ENCODE peak calls at places on chromosomes 4 and X, in four cellular contexts. X, J, L and D are unnamed samples.

GRCh38 chrX:136291824-136292223 is 8.9 kb upstream of the ADGRG4 start:
- DNase-seq in X (no peak), J (no peak), L (no peak), D (no peak)

GRCh38 chrX:153446636-153446936 is 730 bp upstream of the TREX2 start:
- DNase-seq in X (no peak), J (no peak), L (no peak), D (no peak)

GRCh38 chr4:65592089-65592488 is 78.2 kb downstream of the EPHA5 start:
- DNase-seq in X (no peak), J (no peak), L (no peak), D (no peak)

GRCh38 chr4:22962186-22962786 is 269.5 kb downstream of the GBA3 start:
- DNase-seq in X (no peak), J (no peak), L (no peak), D (no peak)

GRCh38 chr4:23921447-23921845 is 31.6 kb upstream of the PPARGC1A start:
- DNase-seq in X (no peak), J (no peak), L (no peak), D (no peak)

GRCh38 chr4:187602339-187603092 is 393.1 kb upstream of the ZFP42 start:
- DNase-seq in X (no peak), J (no peak), L (no peak), D (no peak)

GRCh38 chrX:129626026-129626425 is 28.7 kb downstream of the APLN start:
- DNase-seq in X (no peak), J (no peak), L (no peak), D (no peak)

GRCh38 chrX:135432881-135433521 is 11.3 kb downstream of the SMIM10L2A start:
- DNase-seq in X (no peak), J (no peak), L (no peak), D (no peak)

GRCh38 chrX:41332408-41332987 is 1.5 kb upstream of the DDX3X start:
- DNase-seq in X (peak; percentile 54), J (no peak), L (peak; percentile 56), D (no peak)

GRCh38 chr4:153258750-153259149 is 54.5 kb downstream of the TRIM2 start:
- DNase-seq in X (no peak), J (no peak), L (no peak), D (no peak)

GRCh38 chr4:75490155-75490554 is 24.0 kb downstream of the RCHY1 start:
- DNase-seq in X (no peak), J (no peak), L (no peak), D (peak; percentile 14)

GRCh38 chrX:132393992-132394391 is 94.8 kb downstream of the MBNL3 start:
- DNase-seq in X (no peak), J (no peak), L (no peak), D (no peak)

GRCh38 chrX:12580548-12580947 is 210.7 kb upstream of the PRPS2 start:
- DNase-seq in X (no peak), J (no peak), L (no peak), D (no peak)

GRCh38 chr4:150931005-150931404 is 84.1 kb downstream of the LRBA start:
- DNase-seq in X (no peak), J (no peak), L (no peak), D (no peak)

GRCh38 chr4:110681381-110681780 is 58.5 kb upstream of the PITX2 start:
- DNase-seq in X (no peak), J (no peak), L (no peak), D (no peak)

GRCh38 chr4:75099321-75099720 is 166.4 kb downstream of the PARM1 start:
- DNase-seq in X (no peak), J (no peak), L (no peak), D (no peak)

GRCh38 chrX:32010157-32010656 is 938.4 kb upstream of the FTHL17 start:
- DNase-seq in X (no peak), J (no peak), L (no peak), D (no peak)

GRCh38 chr4:2793578-2793919 is 664 bp downstream of the SH3BP2 start:
- DNase-seq in X (peak; percentile 68), J (peak; percentile 64), L (peak; percentile 79), D (no peak)

GRCh38 chrX:148562846-148563245 is 62.4 kb downstream of the AFF2 start:
- DNase-seq in X (no peak), J (no peak), L (no peak), D (no peak)

GRCh38 chrX:2629316-2630168 is 61.6 kb upstream of the CD99 start:
- DNase-seq in X (no peak), J (no peak), L (no peak), D (no peak)

GRCh38 chrX:110310000-110310790 is 7.7 kb downstream of the AMMECR1 start:
- DNase-seq in X (no peak), J (no peak), L (no peak), D (no peak)

GRCh38 chr4:2878346-2878745 is 34.7 kb downstream of the ADD1 start:
- DNase-seq in X (no peak), J (no peak), L (no peak), D (no peak)

GRCh38 chr4:185577592-185577940 is 42.3 kb upstream of the PDLIM3 start:
- DNase-seq in X (no peak), J (no peak), L (no peak), D (no peak)

GRCh38 chr4:84856468-84856867 is 110.0 kb downstream of the WDFY3 start:
- DNase-seq in X (no peak), J (no peak), L (no peak), D (no peak)

GRCh38 chrX:12878536-12878935 is 11.7 kb downstream of the TLR7 start:
- DNase-seq in X (no peak), J (no peak), L (no peak), D (no peak)

GRCh38 chr4:14837860-14838259 is 164.4 kb upstream of the CPEB2 start:
- DNase-seq in X (no peak), J (no peak), L (no peak), D (no peak)

GRCh38 chrX:71533850-71534515 is 1.1 kb downstream of the OGT start:
- DNase-seq in X (peak; percentile 44), J (no peak), L (peak; percentile 45), D (peak; percentile 5)